ENCODE peak calls at places on chromosomes 16 and 17, in eight cellular contexts. W is A549, Y is NB4, J is cardiac fibroblast, O is WTC11, A is hepatocyte, X is heart left ventricle, S is HL-60. P is an unnamed sample.

GRCh38 chr16:74140557-74140956 is 156.1 kb upstream of the PSMD7 start:
- DNase-seq in W (no peak), Y (no peak), J (no peak), O (no peak), A (no peak), X (no peak), S (no peak), P (no peak)

GRCh38 chr16:22838681-22839080 is 24.7 kb downstream of the HS3ST2 start:
- DNase-seq in W (no peak), Y (no peak), J (no peak), O (no peak), A (no peak), X (no peak), S (no peak), P (no peak)

GRCh38 chr17:68011199-68011665 is 15.0 kb upstream of the C17orf58 start:
- DNase-seq in W (peak), Y (peak), J (peak), O (peak), A (peak), X (peak), S (peak), P (peak)

GRCh38 chr17:46964315-46965265 is 14.5 kb downstream of the RPRML start:
- DNase-seq in W (no peak), Y (peak), J (peak), O (peak), A (no peak), X (no peak), S (no peak), P (no peak)

GRCh38 chr16:66581246-66581952 is 2.1 kb downstream of the CMTM2 start:
- DNase-seq in W (no peak), Y (no peak), J (peak), O (no peak), A (peak), X (no peak), S (no peak), P (no peak)

GRCh38 chr17:41486809-41487530 is 2.7 kb downstream of the KRT36 start:
- DNase-seq in W (no peak), Y (peak), J (no peak), O (peak), A (no peak), X (no peak), S (peak), P (no peak)

GRCh38 chr16:50425648-50426047 is 56.9 kb upstream of the BRD7 start:
- DNase-seq in W (no peak), Y (peak), J (no peak), O (no peak), A (no peak), X (no peak), S (no peak), P (no peak)

GRCh38 chr16:31471875-31472558 is at the start of gene TGFB1I1:
- DNase-seq in W (peak), Y (peak), J (peak), O (peak), A (peak), X (peak), S (no peak), P (no peak)

GRCh38 chr16:69490707-69491324 is 66.4 kb downstream of the CYB5B start:
- DNase-seq in W (no peak), Y (no peak), J (peak), O (no peak), A (no peak), X (no peak), S (no peak), P (no peak)

GRCh38 chr17:81241648-81242420 is 2.7 kb downstream of the NDUFAF8 start:
- DNase-seq in W (peak), Y (peak), J (peak), O (peak), A (peak), X (no peak), S (peak), P (peak)

GRCh38 chr16:19926449-19927390 is 42.1 kb upstream of the GPRC5B start:
- DNase-seq in W (no peak), Y (peak), J (peak), O (no peak), A (peak), X (no peak), S (no peak), P (no peak)

GRCh38 chr16:47019563-47019962 is 46.1 kb upstream of the DNAJA2 start:
- DNase-seq in W (no peak), Y (peak), J (peak), O (no peak), A (no peak), X (no peak), S (no peak), P (no peak)

GRCh38 chr16:67216612-67217490 is 10.1 kb upstream of the TMEM208 start:
- DNase-seq in W (no peak), Y (no peak), J (peak), O (no peak), A (no peak), X (peak), S (peak), P (no peak)

GRCh38 chr17:42378597-42379594 is 9.3 kb downstream of the STAT3 start:
- DNase-seq in W (no peak), Y (no peak), J (peak), O (no peak), A (no peak), X (no peak), S (peak), P (no peak)

GRCh38 chr17:48871551-48872351 is 20.8 kb upstream of the ATP5MC1 start:
- DNase-seq in W (peak), Y (no peak), J (peak), O (no peak), A (peak), X (peak), S (no peak), P (no peak)

GRCh38 chr16:12951392-12951791 is 50.0 kb downstream of the SHISA9 start:
- DNase-seq in W (no peak), Y (no peak), J (no peak), O (peak), A (no peak), X (no peak), S (no peak), P (no peak)

GRCh38 chr17:55089955-55090573 is 121.5 kb downstream of the STXBP4 start:
- DNase-seq in W (peak), Y (peak), J (peak), O (no peak), A (no peak), X (no peak), S (no peak), P (no peak)

GRCh38 chr17:75723201-75723930 is 2.1 kb downstream of the ITGB4 start:
- DNase-seq in W (no peak), Y (no peak), J (no peak), O (no peak), A (peak), X (no peak), S (no peak), P (no peak)

GRCh38 chr17:5050281-5050680 is 15.1 kb upstream of the SLC52A1 start:
- DNase-seq in W (no peak), Y (no peak), J (peak), O (no peak), A (peak), X (no peak), S (no peak), P (no peak)

GRCh38 chr16:14132696-14133048 is 61.6 kb downstream of the MRTFB start:
- DNase-seq in W (no peak), Y (no peak), J (no peak), O (no peak), A (no peak), X (no peak), S (no peak), P (no peak)

GRCh38 chr16:75459691-75460090 is 4.8 kb downstream of the TMEM170A start:
- DNase-seq in W (no peak), Y (no peak), J (no peak), O (no peak), A (no peak), X (no peak), S (no peak), P (no peak)

GRCh38 chr17:27295945-27296344 is 2.0 kb downstream of the WSB1 start:
- DNase-seq in W (no peak), Y (no peak), J (peak), O (no peak), A (no peak), X (no peak), S (no peak), P (no peak)

GRCh38 chr17:29590979-29591736 is 1.7 kb upstream of the GIT1 start:
- DNase-seq in W (peak), Y (no peak), J (peak), O (peak), A (peak), X (peak), S (peak), P (no peak)

GRCh38 chr17:1592751-1593629 is 30.4 kb upstream of the PITPNA start:
- DNase-seq in W (no peak), Y (peak), J (no peak), O (no peak), A (peak), X (no peak), S (peak), P (peak)

GRCh38 chr17:74453665-74454196 is 12.7 kb upstream of the CD300A start:
- DNase-seq in W (peak), Y (no peak), J (no peak), O (peak), A (no peak), X (no peak), S (peak), P (no peak)

GRCh38 chr16:74143171-74143570 is 153.4 kb upstream of the PSMD7 start:
- DNase-seq in W (no peak), Y (no peak), J (no peak), O (no peak), A (no peak), X (no peak), S (no peak), P (no peak)

GRCh38 chr16:86626966-86627365 is 48.6 kb downstream of the FOXL1 start:
- DNase-seq in W (no peak), Y (no peak), J (no peak), O (no peak), A (no peak), X (no peak), S (no peak), P (no peak)

GRCh38 chr16:63096857-63097256 is 1060.6 kb upstream of the CDH8 start:
- DNase-seq in W (no peak), Y (no peak), J (no peak), O (no peak), A (no peak), X (no peak), S (no peak), P (no peak)

GRCh38 chr17:76791053-76791980 is 53.4 kb downstream of the MFSD11 start:
- DNase-seq in W (peak), Y (peak), J (peak), O (no peak), A (peak), X (no peak), S (peak), P (peak)

GRCh38 chr16:3823427-3823826 is 57.1 kb downstream of the CREBBP start:
- DNase-seq in W (no peak), Y (no peak), J (no peak), O (no peak), A (no peak), X (no peak), S (no peak), P (no peak)

GRCh38 chr16:19898166-19898565 is 13.5 kb upstream of the GPRC5B start:
- DNase-seq in W (no peak), Y (no peak), J (no peak), O (no peak), A (no peak), X (no peak), S (no peak), P (no peak)

GRCh38 chr16:69500496-69500895 is 65.3 kb upstream of the NFAT5 start:
- DNase-seq in W (no peak), Y (no peak), J (no peak), O (no peak), A (no peak), X (no peak), S (no peak), P (no peak)

GRCh38 chr17:39754958-39755549 is 17.3 kb downstream of the GRB7 start:
- DNase-seq in W (no peak), Y (peak), J (peak), O (peak), A (peak), X (no peak), S (no peak), P (peak)

GRCh38 chr17:6780001-6780400 is 4.0 kb downstream of the FBXO39 start:
- DNase-seq in W (no peak), Y (no peak), J (no peak), O (no peak), A (no peak), X (no peak), S (no peak), P (no peak)

GRCh38 chr16:85403693-85404092 is 209.4 kb upstream of the GSE1 start:
- DNase-seq in W (no peak), Y (peak), J (no peak), O (peak), A (no peak), X (no peak), S (no peak), P (peak)

GRCh38 chr16:58713742-58714141 is 20.4 kb downstream of the GOT2 start:
- DNase-seq in W (no peak), Y (no peak), J (no peak), O (no peak), A (no peak), X (no peak), S (no peak), P (no peak)

GRCh38 chr16:76955629-76956028 is 235.4 kb upstream of the MON1B start:
- DNase-seq in W (peak), Y (no peak), J (peak), O (no peak), A (no peak), X (no peak), S (no peak), P (no peak)

GRCh38 chr16:24540575-24541240 is 1.3 kb downstream of the RBBP6 start:
- DNase-seq in W (no peak), Y (peak), J (no peak), O (no peak), A (peak), X (no peak), S (peak), P (no peak)

GRCh38 chr16:24537474-24538337 is 1.7 kb upstream of the RBBP6 start:
- DNase-seq in W (peak), Y (peak), J (no peak), O (no peak), A (no peak), X (no peak), S (no peak), P (no peak)

GRCh38 chr16:24539295-24539849 is at the start of gene RBBP6:
- DNase-seq in W (peak), Y (peak), J (peak), O (peak), A (peak), X (peak), S (peak), P (peak)

GRCh38 chr16:24539850-24540484 is 601 bp downstream of the RBBP6 start:
- DNase-seq in W (no peak), Y (no peak), J (peak), O (no peak), A (peak), X (peak), S (peak), P (no peak)

GRCh38 chr16:24538756-24539294 is 541 bp upstream of the RBBP6 start:
- DNase-seq in W (peak), Y (no peak), J (no peak), O (no peak), A (no peak), X (no peak), S (no peak), P (no peak)
- TF ChIP-seq CTCF in W (no peak), Y (no peak), J (no peak), O (no peak), A (no peak), X (no peak), S (no peak), P (no peak)

GRCh38 chr17:65074778-65075250 is 18.3 kb upstream of the GNA13 start:
- DNase-seq in W (peak), Y (no peak), J (peak), O (no peak), A (peak), X (peak), S (no peak), P (no peak)
- TF ChIP-seq CTCF in W (no peak), Y (no peak), J (no peak), O (no peak), A (no peak), X (no peak), S (no peak), P (no peak)

GRCh38 chr16:83393196-83393981 is 414.4 kb upstream of the HSBP1 start:
- DNase-seq in W (no peak), Y (peak), J (peak), O (no peak), A (no peak), X (no peak), S (no peak), P (no peak)
- TF ChIP-seq CTCF in W (no peak), Y (no peak), J (peak), O (no peak), A (no peak), X (no peak), S (no peak), P (no peak)

DNA sequence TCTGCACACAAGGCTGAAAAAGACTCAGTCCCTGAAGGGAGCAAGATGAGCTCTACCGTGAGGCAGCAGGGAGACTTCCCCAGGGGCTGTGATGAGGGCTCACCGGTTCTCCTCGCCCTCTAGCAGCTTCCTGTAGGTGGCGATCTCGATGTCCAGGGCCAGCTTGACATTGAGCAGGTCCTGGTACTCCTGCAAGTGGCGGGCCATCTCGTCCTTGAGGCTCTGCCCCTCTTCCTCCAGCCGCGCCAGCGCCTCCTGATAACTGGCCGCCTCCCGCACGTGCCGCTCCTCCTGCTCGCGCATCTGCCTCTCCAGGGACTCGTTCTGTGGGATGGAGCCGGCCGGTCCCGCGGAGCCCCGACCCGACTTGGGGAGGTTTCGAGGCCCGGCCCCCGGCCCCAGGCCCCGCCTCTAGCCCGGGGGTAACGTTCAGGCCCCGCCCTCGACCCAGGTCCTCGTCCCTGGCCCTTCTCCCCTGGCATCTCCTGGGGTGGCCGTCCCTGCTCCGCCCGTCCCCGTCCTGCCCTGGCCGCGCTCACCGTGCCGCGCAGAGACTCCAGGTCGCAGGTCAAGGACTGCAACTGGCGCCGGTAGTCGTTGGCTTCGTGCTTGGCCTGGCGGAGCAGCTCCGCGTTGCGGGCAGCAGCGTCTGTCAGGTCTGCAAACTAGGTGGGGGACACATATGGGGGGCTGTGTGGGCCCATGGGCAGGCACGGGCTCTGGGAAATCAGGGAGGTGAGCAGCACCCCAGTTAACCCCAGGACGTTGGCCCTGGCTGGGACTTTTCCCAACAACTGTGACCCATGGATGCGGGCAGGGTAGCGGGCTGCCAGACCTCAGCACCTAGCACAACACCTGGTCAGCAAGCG is 3.9 kb downstream of the GFAP start:
- DNase-seq in W (peak), Y (peak), J (peak), O (peak), A (peak), X (peak), S (peak), P (peak)
- TF ChIP-seq CTCF in W (peak), Y (peak), J (peak), O (peak), A (peak), X (peak), S (peak), P (no peak)